ENCODE peak calls at places on chromosomes 6 and 20, in five cellular contexts. S, F, I, O and L are unnamed samples. For H3K36me3, the result is how much of the 10 kb centered on the place peaks cover.

GRCh38 chr6:149060985-149061760 is 256.3 kb upstream of the TAB2 start:
- DNase-seq in I (no peak), S (no peak), O (peak), F (peak), L (peak)

GRCh38 chr6:44805239-44805849 is 417.8 kb downstream of the CDC5L start:
- DNase-seq in O (no peak), F (no peak), I (no peak), S (no peak), L (no peak)

GRCh38 chr20:17721802-17722486 is 22.2 kb downstream of the BANF2 start:
- DNase-seq in O (peak), F (peak), I (peak), S (no peak), L (no peak)

GRCh38 chr6:87705070-87705691 is 3.1 kb upstream of the AKIRIN2 start:
- DNase-seq in O (peak), I (no peak), S (no peak), F (peak), L (no peak)

GRCh38 chr20:40471261-40471629 is 217.8 kb downstream of the MAFB start:
- DNase-seq in I (no peak), F (no peak), S (peak), O (no peak), L (no peak)

GRCh38 chr6:74277749-74278148 is 581.7 kb downstream of the CD109 start:
- DNase-seq in O (peak), F (no peak), S (no peak), I (no peak), L (no peak)

GRCh38 chr20:47073766-47074475 is 179.3 kb downstream of the EYA2 start:
- DNase-seq in S (no peak), O (no peak), I (no peak), F (no peak), L (no peak)

GRCh38 chr6:140208286-140208685 is 833.8 kb upstream of the CITED2 start:
- DNase-seq in S (no peak), F (no peak), O (no peak), I (no peak), L (no peak)

GRCh38 chr6:33851959-33852358 is 48.2 kb upstream of the MLN start:
- DNase-seq in F (peak), S (peak), I (peak), O (peak), L (no peak)

GRCh38 chr20:36482044-36482473 is 59.3 kb upstream of the MYL9 start:
- DNase-seq in F (no peak), O (no peak), I (no peak), S (no peak), L (no peak)

GRCh38 chr6:6701864-6702263 is 113.3 kb downstream of the LY86 start:
- DNase-seq in S (no peak), O (no peak), F (no peak), I (no peak), L (peak)

GRCh38 chr20:20331796-20332195 is 36.1 kb upstream of the INSM1 start:
- DNase-seq in I (no peak), F (no peak), O (no peak), S (no peak), L (no peak)

GRCh38 chr6:54419885-54420284 is 111.6 kb downstream of the TINAG start:
- DNase-seq in I (no peak), S (no peak), O (peak), F (no peak), L (no peak)

GRCh38 chr20:3691897-3692296 is 10.1 kb upstream of the ADAM33 start:
- DNase-seq in F (no peak), I (no peak), S (no peak), O (no peak), L (no peak)

GRCh38 chr6:11978169-11978987 is 33.7 kb upstream of the HIVEP1 start:
- DNase-seq in I (no peak), F (no peak), O (no peak), S (no peak), L (no peak)

GRCh38 chr6:87736809-87737540 is 34.9 kb upstream of the AKIRIN2 start:
- DNase-seq in O (no peak), F (no peak), I (no peak), S (no peak), L (no peak)

GRCh38 chr20:52269327-52269726 is 77.7 kb upstream of the ZFP64 start:
- DNase-seq in O (no peak), S (no peak), I (no peak), F (no peak), L (no peak)

GRCh38 chr6:49454787-49455709 is 8.0 kb downstream of the MMUT start:
- DNase-seq in I (no peak), O (no peak), F (no peak), S (no peak), L (no peak)
- H3K27ac ChIP-seq in I (no peak), O (no peak), F (no peak), S (no peak), L (peak)

DNA sequence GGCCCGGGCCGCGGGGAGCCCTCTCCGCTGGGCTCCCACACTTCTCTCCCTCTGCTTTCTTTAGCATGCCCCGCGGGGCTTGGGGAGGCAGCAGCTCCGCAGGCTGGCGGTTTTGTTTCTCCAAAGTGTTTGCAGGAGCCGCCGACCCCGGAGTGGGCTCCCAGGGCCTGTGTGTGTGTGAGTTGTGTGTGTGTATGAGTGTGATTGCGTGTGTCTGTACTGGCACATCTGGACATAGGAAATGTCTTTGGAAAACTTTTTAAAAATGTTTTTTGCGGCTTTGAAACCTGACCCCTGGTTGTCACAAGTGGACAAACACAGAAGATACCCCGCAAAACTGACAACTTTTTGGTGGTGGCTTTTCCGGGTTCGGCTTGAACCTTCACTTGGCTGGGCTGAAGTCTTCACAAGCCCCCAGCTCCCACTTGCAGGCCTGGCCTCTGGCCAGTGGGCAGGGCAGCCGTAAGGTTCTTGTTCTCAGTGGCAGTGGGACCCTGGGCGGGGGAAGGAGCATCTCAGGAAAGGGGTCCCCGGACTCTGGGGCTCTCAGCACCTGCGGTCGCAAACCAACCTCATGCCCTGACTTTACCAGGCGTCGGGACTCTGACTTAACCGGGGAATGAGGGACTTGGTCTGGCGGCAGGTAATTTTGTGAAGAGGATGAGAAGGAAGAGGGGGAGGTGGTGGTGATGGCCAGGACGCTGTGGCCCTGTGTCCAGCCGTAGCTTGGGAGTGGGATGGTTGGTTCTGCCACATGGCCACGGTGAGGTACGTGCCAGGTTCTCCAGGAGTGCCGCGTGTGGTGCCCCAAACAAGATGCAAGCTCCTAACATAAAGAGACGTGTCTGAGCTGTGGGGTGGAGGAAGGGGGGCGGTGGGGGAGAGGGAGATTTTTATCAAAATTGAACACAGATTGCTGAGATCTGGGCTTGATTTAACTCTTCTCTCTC is 600 bp downstream of the DAAM2 start:
- DNase-seq in F (no peak), I (no peak), O (no peak), S (no peak), L (no peak)
- TF ChIP-seq EZH2 in F (no peak), I (no peak), O (no peak), S (peak), L (no peak)

GRCh38 chr6:36598326-36598725 is 4.2 kb downstream of the SRSF3 start:
- DNase-seq in F (no peak), I (no peak), S (no peak), O (no peak), L (no peak)
- H3K36me3 ChIP-seq in F (half or more), I (half or more), S (half or more), O (half or more), L (half or more)

GRCh38 chr20:9422335-9422734 is 92.1 kb upstream of the LAMP5 start:
- DNase-seq in S (no peak), I (no peak), F (no peak), O (no peak), L (no peak)
- H3K27ac ChIP-seq in S (no peak), I (no peak), F (no peak), O (no peak), L (no peak)